ENCODE peak calls at places on chromosomes 2 and 18, in ten cellular contexts. Z, L, A, Q, T, R, F, I, E and P are unnamed samples.

GRCh38 chr2:127486247-127486912 is 39.9 kb downstream of the IWS1 start:
- DNase-seq in Z (no peak), L (peak), A (no peak), Q (no peak), T (peak), R (no peak), F (no peak), I (no peak), E (no peak), P (no peak)

GRCh38 chr2:72143441-72144356 is 4.0 kb downstream of the CYP26B1 start:
- DNase-seq in Z (no peak), L (no peak), A (peak), Q (peak), T (no peak), R (peak), F (peak), I (peak), E (peak), P (no peak)

GRCh38 chr2:227551804-227552203 is 46.9 kb upstream of the SCYGR2 start:
- DNase-seq in Z (no peak), L (no peak), A (no peak), Q (no peak), T (no peak), R (no peak), F (no peak), I (no peak), E (no peak), P (no peak)

GRCh38 chr2:179248024-179248348 is 16.6 kb downstream of the SESTD1 start:
- DNase-seq in Z (no peak), L (no peak), A (no peak), Q (no peak), T (no peak), R (no peak), F (no peak), I (no peak), E (no peak), P (no peak)

GRCh38 chr18:34787931-34788532 is 77.9 kb downstream of the DTNA start:
- DNase-seq in Z (peak), L (peak), A (peak), Q (peak), T (peak), R (no peak), F (no peak), I (no peak), E (no peak), P (peak)

GRCh38 chr2:201450910-201451329 is 338 bp downstream of the TRAK2 start:
- DNase-seq in Z (peak), L (no peak), A (no peak), Q (no peak), T (peak), R (no peak), F (no peak), I (no peak), E (no peak), P (no peak)

GRCh38 chr2:25524507-25524906 is 148.9 kb downstream of the DTNB start:
- DNase-seq in Z (no peak), L (no peak), A (no peak), Q (no peak), T (no peak), R (no peak), F (no peak), I (no peak), E (no peak), P (no peak)

GRCh38 chr2:10007440-10007839 is 35.9 kb upstream of the KLF11 start:
- DNase-seq in Z (no peak), L (no peak), A (no peak), Q (no peak), T (no peak), R (no peak), F (no peak), I (no peak), E (no peak), P (no peak)

GRCh38 chr18:61635901-61636528 is 256.8 kb downstream of the RNF152 start:
- DNase-seq in Z (peak), L (peak), A (peak), Q (peak), T (peak), R (peak), F (no peak), I (peak), E (peak), P (peak)

GRCh38 chr2:95374029-95374428 is 28.5 kb upstream of the FAHD2A start:
- DNase-seq in Z (no peak), L (no peak), A (no peak), Q (no peak), T (no peak), R (no peak), F (no peak), I (peak), E (no peak), P (no peak)

GRCh38 chr18:69658137-69658536 is 257.4 kb downstream of the DOK6 start:
- DNase-seq in Z (peak), L (no peak), A (no peak), Q (no peak), T (peak), R (no peak), F (no peak), I (no peak), E (no peak), P (no peak)

GRCh38 chr2:30346475-30347169 is 100.4 kb upstream of the LCLAT1 start:
- DNase-seq in Z (no peak), L (no peak), A (peak), Q (no peak), T (peak), R (peak), F (no peak), I (peak), E (peak), P (no peak)

GRCh38 chr2:190343170-190343499 is 254 bp upstream of the INPP1 start:
- DNase-seq in Z (no peak), L (no peak), A (no peak), Q (no peak), T (no peak), R (no peak), F (no peak), I (no peak), E (no peak), P (no peak)

GRCh38 chr2:172489682-172490081 is 62.3 kb downstream of the ITGA6 start:
- DNase-seq in Z (no peak), L (peak), A (no peak), Q (no peak), T (peak), R (no peak), F (no peak), I (no peak), E (no peak), P (no peak)

GRCh38 chr2:101152195-101153076 is 1.3 kb upstream of the TBC1D8 start:
- DNase-seq in Z (peak), L (peak), A (peak), Q (peak), T (peak), R (peak), F (no peak), I (peak), E (no peak), P (peak)

GRCh38 chr18:47413327-47413726 is 161.9 kb upstream of the SKOR2 start:
- DNase-seq in Z (no peak), L (no peak), A (peak), Q (no peak), T (no peak), R (no peak), F (no peak), I (no peak), E (no peak), P (no peak)

GRCh38 chr2:102736174-102736606 is 25.6 kb upstream of the TMEM182 start:
- DNase-seq in Z (peak), L (no peak), A (peak), Q (no peak), T (no peak), R (no peak), F (no peak), I (no peak), E (peak), P (no peak)

GRCh38 chr18:48164096-48164475 is 233.6 kb upstream of the SMAD2 start:
- DNase-seq in Z (no peak), L (peak), A (no peak), Q (no peak), T (no peak), R (no peak), F (no peak), I (no peak), E (no peak), P (no peak)

GRCh38 chr2:238598802-238599530 is 172.2 kb downstream of the ASB1 start:
- DNase-seq in Z (no peak), L (no peak), A (no peak), Q (no peak), T (no peak), R (no peak), F (no peak), I (no peak), E (no peak), P (no peak)

GRCh38 chr2:238256594-238257104 is 16.8 kb upstream of the HES6 start:
- DNase-seq in Z (peak), L (peak), A (peak), Q (peak), T (peak), R (no peak), F (no peak), I (peak), E (peak), P (peak)

GRCh38 chr2:27765621-27766286 is 5.8 kb upstream of the MRPL33 start:
- DNase-seq in Z (peak), L (no peak), A (peak), Q (no peak), T (peak), R (no peak), F (no peak), I (peak), E (peak), P (no peak)

GRCh38 chr2:545228-545627 is 132.0 kb downstream of the TMEM18 start:
- DNase-seq in Z (no peak), L (no peak), A (no peak), Q (no peak), T (no peak), R (no peak), F (no peak), I (no peak), E (no peak), P (no peak)
- TF ChIP-seq CTCF in Z (no peak), L (no peak), A (no peak), Q (no peak), T (no peak), R (no peak), F (no peak), I (no peak), E (no peak), P (no peak)

DNA sequence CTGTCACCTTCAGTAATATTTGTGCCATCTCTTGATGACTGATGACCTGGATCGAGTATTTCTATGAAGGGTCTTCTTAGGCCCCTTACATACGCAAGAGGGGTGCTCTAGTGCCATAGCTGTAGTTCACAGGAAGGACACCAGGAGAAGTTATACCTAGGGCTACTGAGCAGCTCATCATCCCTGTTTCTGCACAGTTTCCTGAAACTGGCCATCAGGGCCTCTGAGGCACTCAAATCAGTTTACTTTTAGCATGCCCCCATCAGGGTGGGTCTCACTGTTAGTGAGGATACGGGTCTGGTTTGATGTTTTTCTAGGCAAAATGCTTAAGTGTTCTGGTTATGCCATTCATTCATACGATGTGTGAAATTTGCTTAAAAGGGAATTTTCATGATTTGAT is 20.0 kb upstream of the FBLN7 start:
- DNase-seq in Z (no peak), L (no peak), A (no peak), Q (no peak), T (no peak), R (no peak), F (no peak), I (no peak), E (no peak), P (no peak)
- TF ChIP-seq CTCF in Z (no peak), L (no peak), A (no peak), Q (no peak), T (peak), R (no peak), F (no peak), I (no peak), E (no peak), P (peak)

DNA sequence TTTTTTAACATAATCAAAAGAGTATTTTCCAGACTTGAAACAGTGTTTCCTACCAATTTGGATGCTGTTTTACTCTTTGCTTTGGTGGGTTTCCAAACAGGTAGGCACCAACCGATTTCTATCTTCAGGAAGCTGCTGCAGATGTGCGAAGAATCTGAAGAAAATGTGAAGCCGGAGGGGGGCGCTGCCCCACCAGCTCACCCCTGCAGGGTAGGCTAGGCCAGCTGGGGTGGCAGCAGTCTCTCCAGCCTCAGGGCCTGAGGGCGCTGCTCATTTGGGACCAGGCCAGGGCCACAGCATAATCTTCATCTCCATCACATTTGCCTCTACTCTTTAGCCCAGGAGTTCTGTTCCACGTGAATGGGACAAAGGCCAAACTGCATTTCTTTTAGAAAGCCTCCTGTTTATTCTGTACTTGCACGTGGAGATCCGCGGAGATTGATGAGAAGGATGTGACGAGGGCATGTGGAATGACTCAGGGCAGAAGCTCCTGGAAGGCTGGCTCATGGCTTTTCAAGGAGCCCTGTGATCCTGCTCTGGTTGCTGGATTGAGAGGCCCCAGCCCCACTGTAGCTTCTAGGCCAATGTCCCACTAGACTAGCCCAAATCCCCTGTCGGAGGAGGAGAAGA is 84.2 kb upstream of the FAM136A start:
- DNase-seq in Z (no peak), L (no peak), A (no peak), Q (no peak), T (no peak), R (no peak), F (no peak), I (no peak), E (no peak), P (peak)
- TF ChIP-seq CTCF in Z (no peak), L (no peak), A (no peak), Q (no peak), T (no peak), R (no peak), F (no peak), I (no peak), E (no peak), P (peak)

GRCh38 chr2:218865999-218866398 is 6.4 kb downstream of the WNT6 start:
- DNase-seq in Z (no peak), L (no peak), A (no peak), Q (peak), T (no peak), R (no peak), F (no peak), I (no peak), E (no peak), P (no peak)
- TF ChIP-seq CTCF in Z (no peak), L (peak), A (no peak), Q (no peak), T (no peak), R (no peak), F (no peak), I (no peak), E (no peak), P (no peak)

DNA sequence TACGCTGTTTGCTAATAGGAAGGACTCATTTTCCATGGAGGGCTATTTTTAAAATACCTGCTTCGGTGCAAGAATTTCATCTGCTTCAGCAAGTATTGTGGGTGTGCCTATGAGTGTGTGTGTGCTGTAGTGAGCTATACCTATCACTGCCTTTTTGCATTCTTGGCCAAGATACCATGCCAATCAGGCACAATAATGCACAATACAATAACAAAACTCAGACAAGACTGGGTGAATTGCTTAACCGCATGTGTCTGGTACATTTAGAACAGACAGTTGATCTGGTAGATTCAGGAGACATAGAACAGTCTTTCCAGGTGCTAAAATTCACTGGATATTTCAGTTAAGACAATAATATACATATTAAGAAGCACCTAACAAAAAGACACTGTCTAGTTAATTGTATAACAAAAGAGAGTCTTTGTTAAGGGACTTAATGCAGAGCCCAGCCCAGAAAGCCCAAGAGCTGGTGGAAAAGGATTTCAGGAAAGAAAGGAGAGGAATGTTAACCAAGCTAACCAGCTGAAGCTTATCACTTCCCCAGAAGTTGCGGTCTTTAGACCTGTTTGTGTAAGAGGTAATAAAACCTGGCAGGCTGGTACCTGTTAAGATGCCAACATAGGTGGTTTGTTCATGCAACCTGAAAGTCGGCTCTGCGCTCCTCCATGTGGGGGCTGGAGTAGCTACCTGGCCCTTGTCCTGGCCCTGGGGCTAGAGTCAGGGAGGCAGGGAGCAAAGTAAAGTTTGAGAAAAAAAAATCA is 153.3 kb upstream of the RBMS1 start:
- DNase-seq in Z (no peak), L (no peak), A (no peak), Q (no peak), T (no peak), R (no peak), F (no peak), I (no peak), E (no peak), P (no peak)
- TF ChIP-seq CTCF in Z (no peak), L (no peak), A (no peak), Q (no peak), T (no peak), R (no peak), F (no peak), I (no peak), E (no peak), P (no peak)

GRCh38 chr2:8986327-8986976 is 17.0 kb downstream of the MBOAT2 start:
- DNase-seq in Z (no peak), L (peak), A (no peak), Q (no peak), T (no peak), R (no peak), F (no peak), I (no peak), E (no peak), P (no peak)
- TF ChIP-seq CTCF in Z (no peak), L (peak), A (no peak), Q (no peak), T (peak), R (no peak), F (no peak), I (no peak), E (no peak), P (peak)

GRCh38 chr2:233553366-233553765 is 13.2 kb downstream of the USP40 start:
- DNase-seq in Z (no peak), L (no peak), A (no peak), Q (no peak), T (peak), R (no peak), F (no peak), I (no peak), E (no peak), P (no peak)

GRCh38 chr2:233551491-233551890 is 15.1 kb downstream of the USP40 start:
- DNase-seq in Z (no peak), L (no peak), A (no peak), Q (no peak), T (no peak), R (no peak), F (no peak), I (no peak), E (no peak), P (no peak)

DNA sequence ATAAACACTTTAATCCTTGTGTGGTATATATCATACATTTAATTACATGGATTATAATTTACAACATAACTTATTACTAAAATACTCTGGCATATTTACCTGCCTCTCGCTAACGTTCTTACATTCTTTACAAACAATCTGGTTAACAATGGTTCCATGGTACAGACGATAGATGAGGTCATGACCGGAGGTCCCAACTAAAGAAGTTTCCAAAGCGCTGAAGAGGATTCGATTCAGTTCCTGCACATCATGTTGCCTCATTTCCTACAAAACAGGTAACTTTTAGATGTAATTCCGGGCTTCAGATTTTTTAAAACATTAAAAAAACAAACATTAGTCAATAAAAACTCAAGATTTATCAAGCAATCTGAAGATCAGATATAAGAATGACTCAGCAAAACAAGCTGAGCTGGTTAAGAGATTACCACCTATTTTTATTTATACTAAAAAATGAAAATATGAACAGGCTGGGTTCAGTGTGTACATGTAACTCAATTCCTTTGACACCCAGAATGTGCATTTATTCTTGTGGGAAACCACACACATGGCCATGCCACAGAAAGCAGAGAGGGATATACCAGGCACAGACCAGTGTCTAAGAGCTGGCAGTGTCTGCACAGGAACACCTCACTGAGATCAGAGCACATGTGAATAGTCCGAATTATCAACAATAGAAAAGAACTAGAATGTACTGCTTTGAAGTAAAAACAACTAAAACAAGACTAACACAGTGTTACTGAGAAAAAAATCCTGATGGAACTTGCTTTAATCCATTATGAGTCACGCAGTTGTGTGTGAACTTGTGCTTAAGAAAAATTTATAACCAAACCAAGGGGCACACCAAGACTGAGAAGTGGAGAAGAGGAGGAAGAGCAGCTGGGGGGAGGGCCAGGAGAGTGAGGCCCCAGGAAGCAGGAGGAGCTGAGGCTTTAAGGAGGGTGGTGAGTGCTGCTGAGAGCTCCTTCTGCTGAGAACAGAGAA is 9.5 kb downstream of the USP40 start:
- DNase-seq in Z (peak), L (peak), A (no peak), Q (no peak), T (peak), R (no peak), F (no peak), I (no peak), E (no peak), P (peak)
- TF ChIP-seq CTCF in Z (no peak), L (no peak), A (no peak), Q (no peak), T (no peak), R (no peak), F (no peak), I (no peak), E (no peak), P (no peak)